ENCODE peak calls at places on chromosomes 13 and 19, in seven cellular contexts. X, M, L, H, G, Y and T are unnamed samples.

GRCh38 chr13:113005076-113005865 is 36.3 kb downstream of the MCF2L start:
- DNase-seq in G (no peak), L (no peak), M (no peak), X (no peak), Y (no peak), H (no peak), T (no peak)

GRCh38 chr19:55013596-55013995 is 24.5 kb downstream of the GP6 start:
- DNase-seq in Y (no peak), G (no peak), X (no peak), M (no peak), H (no peak), L (no peak), T (no peak)

GRCh38 chr13:58827904-58828303 is 1196.4 kb downstream of the PCDH17 start:
- DNase-seq in H (no peak), M (no peak), Y (no peak), L (no peak), G (no peak), X (no peak), T (no peak)

GRCh38 chr13:72620874-72621273 is 106.6 kb downstream of the MZT1 start:
- DNase-seq in L (no peak), Y (no peak), H (no peak), G (no peak), X (no peak), M (no peak), T (no peak)

GRCh38 chr19:50356691-50357177 is 8.7 kb downstream of the NAPSA start:
- DNase-seq in M (no peak), X (no peak), H (no peak), G (no peak), L (no peak), Y (no peak), T (no peak)

GRCh38 chr13:34522818-34523217 is 419.3 kb upstream of the NBEA start:
- DNase-seq in Y (no peak), L (no peak), G (no peak), M (no peak), X (no peak), H (no peak), T (no peak)

GRCh38 chr13:111280666-111281577 is 39.5 kb upstream of the TEX29 start:
- DNase-seq in X (peak; percentile 93), Y (no peak), H (no peak), L (no peak), G (no peak), M (no peak), T (no peak)

GRCh38 chr19:15562145-15562544 is 52.9 kb upstream of the CYP4F8 start:
- DNase-seq in L (no peak), X (no peak), G (no peak), Y (no peak), M (no peak), H (no peak), T (no peak)

GRCh38 chr13:30121666-30122065 is 185.7 kb downstream of the KATNAL1 start:
- DNase-seq in L (no peak), G (no peak), Y (no peak), M (no peak), H (no peak), X (no peak), T (no peak)

GRCh38 chr13:73142091-73142490 is 83.3 kb downstream of the KLF5 start:
- DNase-seq in G (no peak), L (no peak), H (no peak), X (peak; percentile 27), M (no peak), Y (peak; percentile 6), T (no peak)

GRCh38 chr19:45152504-45153338 is 8.1 kb downstream of the NKPD1 start:
- DNase-seq in H (peak; percentile 83), X (peak; percentile 54), G (no peak), M (no peak), L (peak; percentile 71), Y (no peak), T (peak; percentile 67)

GRCh38 chr19:3608750-3609322 is 2.2 kb upstream of the TBXA2R start:
- DNase-seq in Y (no peak), H (no peak), L (no peak), X (no peak), G (no peak), M (peak; percentile 59), T (peak; percentile 51)

GRCh38 chr19:43511324-43511723 is 6.8 kb upstream of the PHLDB3 start:
- DNase-seq in G (no peak), H (no peak), X (no peak), Y (no peak), M (no peak), L (no peak), T (no peak)

GRCh38 chr13:77981191-77981925 is 62.7 kb upstream of the EDNRB start:
- DNase-seq in L (no peak), M (no peak), H (no peak), X (peak; percentile 47), G (no peak), Y (no peak), T (no peak)

GRCh38 chr19:32406161-32407003 is 812 bp downstream of the DPY19L3 start:
- DNase-seq in H (no peak), L (no peak), M (no peak), G (no peak), X (no peak), Y (no peak), T (no peak)

GRCh38 chr13:73136776-73137175 is 78.0 kb downstream of the KLF5 start:
- DNase-seq in H (no peak), X (no peak), L (no peak), M (no peak), Y (no peak), G (no peak), T (no peak)

GRCh38 chr19:50361290-50362029 is 4.0 kb downstream of the NAPSA start:
- DNase-seq in Y (no peak), L (peak; percentile 42), X (no peak), M (no peak), H (peak; percentile 26), G (no peak), T (no peak)

GRCh38 chr19:40519352-40520322 is 52.8 kb downstream of the SPTBN4 start:
- DNase-seq in H (peak; percentile 18), X (peak; percentile 43), L (peak; percentile 69), M (no peak), Y (no peak), G (no peak), T (no peak)

GRCh38 chr19:44003461-44004134 is 841 bp downstream of the ZNF230 start:
- DNase-seq in L (no peak), G (no peak), M (no peak), X (peak; percentile 6), Y (peak; percentile 7), H (peak; percentile 47), T (peak; percentile 17)

GRCh38 chr19:17867087-17867486 is 4.7 kb upstream of the SLC5A5 start:
- DNase-seq in L (no peak), X (no peak), Y (no peak), G (no peak), M (no peak), H (no peak), T (no peak)

GRCh38 chr13:63288576-63288975 is 1872.9 kb upstream of the PCDH20 start:
- DNase-seq in G (no peak), L (no peak), X (peak; percentile 21), H (no peak), Y (no peak), M (no peak), T (no peak)

GRCh38 chr13:107842562-107843180 is 372.7 kb downstream of the LIG4 start:
- DNase-seq in H (no peak), Y (no peak), L (peak; percentile 71), G (no peak), M (no peak), X (no peak), T (no peak)

DNA sequence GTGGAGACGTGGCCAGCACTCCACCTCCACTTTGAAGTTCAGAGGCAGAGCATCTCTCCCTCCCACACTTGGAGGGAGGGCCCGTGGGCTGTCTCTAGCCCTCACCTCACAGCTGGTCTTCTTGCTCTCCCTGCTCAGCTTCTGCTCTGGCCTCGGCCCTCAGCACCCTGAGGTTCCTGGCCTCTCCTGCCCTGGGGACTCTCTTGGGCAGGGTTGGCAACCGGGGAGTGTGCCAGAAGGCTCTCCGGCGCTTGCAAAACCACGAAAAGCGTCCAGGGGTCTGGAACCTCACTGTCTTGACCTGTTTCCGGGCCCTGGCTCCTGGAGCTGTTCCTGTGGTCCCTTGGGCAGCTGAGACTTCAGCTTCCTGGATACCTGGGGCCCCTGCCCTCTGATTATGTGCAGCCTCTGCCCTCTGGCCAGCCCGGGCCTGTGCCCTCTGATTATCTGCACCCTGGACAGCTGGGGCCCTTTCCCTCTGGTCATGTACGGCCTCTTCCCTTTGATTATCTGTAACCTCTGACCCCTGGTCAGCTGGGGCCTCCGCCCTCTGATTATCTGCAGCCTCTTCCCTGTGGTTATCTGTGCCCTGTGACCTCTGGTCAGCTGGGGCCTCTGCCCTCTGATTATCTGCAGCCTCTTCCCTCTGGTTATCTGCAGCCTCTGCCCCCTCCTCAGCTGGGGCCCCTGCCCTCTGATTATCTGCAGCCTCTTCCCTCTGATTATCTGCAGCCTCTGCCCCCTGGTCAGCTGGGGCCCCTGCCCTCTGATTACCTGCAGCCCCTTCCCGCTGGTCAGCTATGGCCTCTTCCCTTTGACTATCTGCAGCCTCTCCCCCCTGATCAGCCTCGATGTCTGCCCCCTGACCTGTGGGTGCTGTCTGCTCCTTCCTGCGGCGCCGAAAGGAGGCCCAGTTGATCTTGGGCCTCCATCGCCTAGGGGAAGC is 2.0 kb downstream of the CCDC8 start:
- DNase-seq in H (no peak), Y (no peak), G (no peak), X (no peak), L (no peak), M (no peak), T (peak; percentile 50)
- H3K4me3 ChIP-seq in H (no peak overlapping the region), Y (peak overlapping the region; percentile 77), G (peak overlapping the region; percentile 83), X (peak overlapping the region; percentile 69), L (peak overlapping the region; percentile 70), M (no peak overlapping the region), T (peak overlapping the region; percentile 64)

GRCh38 chr19:57664269-57665127 is 4.2 kb upstream of the ZSCAN4 start:
- DNase-seq in G (peak; percentile 53), Y (peak; percentile 83), M (peak; percentile 33), H (no peak), L (peak; percentile 59), X (peak; percentile 66), T (peak; percentile 74)
- H3K4me3 ChIP-seq in G (peak overlapping the region; percentile 50), Y (peak overlapping the region; percentile 59), M (peak overlapping the region; percentile 25), H (no peak overlapping the region), L (peak overlapping the region; percentile 9), X (peak overlapping the region; percentile 63), T (peak overlapping the region; percentile 52)

DNA sequence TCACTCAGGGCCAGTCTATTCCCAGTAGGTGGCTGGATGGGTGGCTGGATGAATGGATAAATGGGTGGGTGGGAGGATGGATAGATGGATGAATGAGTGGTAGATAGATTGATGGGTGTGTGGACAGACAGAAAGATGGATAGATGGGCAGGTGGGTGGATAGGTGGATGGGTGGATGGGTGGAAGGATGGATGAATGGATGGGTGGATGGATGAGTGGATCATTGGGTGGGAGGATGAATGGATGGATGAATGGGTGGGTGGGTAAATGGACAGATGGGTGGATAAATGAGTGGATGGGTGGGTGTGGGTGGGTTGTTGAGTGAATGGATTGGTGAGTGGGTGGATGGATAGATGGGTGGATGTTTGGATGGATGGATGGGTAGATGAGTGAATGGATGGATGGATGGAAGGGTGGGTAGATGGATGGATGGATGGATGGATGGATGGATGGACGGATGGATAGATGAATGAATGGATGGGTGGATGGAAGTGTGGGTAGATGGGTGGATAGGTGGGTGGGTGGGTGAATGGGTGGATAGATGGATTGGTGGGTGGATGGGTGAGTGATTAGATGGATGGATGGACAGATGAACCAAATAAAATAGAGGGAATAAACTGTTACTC is 27.1 kb upstream of the CCNE1 start:
- DNase-seq in M (no peak), L (no peak), G (no peak), X (no peak), H (no peak), Y (no peak), T (no peak)
- H3K4me3 ChIP-seq in M (no peak overlapping the region), L (no peak overlapping the region), G (no peak overlapping the region), X (no peak overlapping the region), H (no peak overlapping the region), Y (no peak overlapping the region), T (no peak overlapping the region)

GRCh38 chr13:24152292-24153214 is 8.0 kb upstream of the SPATA13 start:
- DNase-seq in X (no peak), H (no peak), G (no peak), M (no peak), Y (no peak), L (peak; percentile 79), T (no peak)
- H3K4me3 ChIP-seq in X (no peak overlapping the region), H (no peak overlapping the region), G (no peak overlapping the region), M (no peak overlapping the region), Y (no peak overlapping the region), L (no peak overlapping the region), T (no peak overlapping the region)